ENCODE peak calls at places on chromosome 10, in ten cellular contexts. One of them, this sample, is unnamed.

GRCh38 chr10:15791816-15792524 is 68.3 kb downstream of the MINDY3 start:
- DNase-seq in PC-9: no peak
- DNase-seq in fibroblast of the conjunctiva: peak
- DNase-seq in KG1: no peak
- DNase-seq in activated CD4-positive, alpha-beta memory T cell treated with anti-CD3 and anti-CD28 coated beads, Interleukin-2, amount 10 ng/mL, durations not matched to agents 7 days and 5 days: no peak
- DNase-seq in amniotic stem cell: no peak
- DNase-seq in ascending aorta: peak
- DNase-seq in NCI-H2171: no peak
- DNase-seq in effector CD4-positive, alpha-beta T cell: no peak
- DNase-seq in naive thymus-derived CD4-positive, alpha-beta T cell: no peak
- DNase-seq in this sample: no peak

GRCh38 chr10:129866894-129867293 is 97.2 kb downstream of the EBF3 start:
- DNase-seq in activated CD4-positive, alpha-beta memory T cell treated with anti-CD3 and anti-CD28 coated beads, Interleukin-2, amount 10 ng/mL, durations not matched to agents 7 days and 5 days: no peak
- DNase-seq in PC-9: no peak
- DNase-seq in fibroblast of the conjunctiva: no peak
- DNase-seq in ascending aorta: no peak
- DNase-seq in NCI-H2171: no peak
- DNase-seq in naive thymus-derived CD4-positive, alpha-beta T cell: no peak
- DNase-seq in amniotic stem cell: no peak
- DNase-seq in effector CD4-positive, alpha-beta T cell: no peak
- DNase-seq in KG1: no peak
- DNase-seq in this sample: no peak

GRCh38 chr10:124212702-124213101 is 119.3 kb upstream of the CHST15 start:
- DNase-seq in KG1: no peak
- DNase-seq in amniotic stem cell: no peak
- DNase-seq in activated CD4-positive, alpha-beta memory T cell treated with anti-CD3 and anti-CD28 coated beads, Interleukin-2, amount 10 ng/mL, durations not matched to agents 7 days and 5 days: no peak
- DNase-seq in effector CD4-positive, alpha-beta T cell: no peak
- DNase-seq in fibroblast of the conjunctiva: no peak
- DNase-seq in naive thymus-derived CD4-positive, alpha-beta T cell: no peak
- DNase-seq in PC-9: no peak
- DNase-seq in NCI-H2171: no peak
- DNase-seq in ascending aorta: no peak
- DNase-seq in this sample: no peak

GRCh38 chr10:9443758-9444157 is 1389.3 kb downstream of the GATA3 start:
- DNase-seq in fibroblast of the conjunctiva: no peak
- DNase-seq in NCI-H2171: no peak
- DNase-seq in activated CD4-positive, alpha-beta memory T cell treated with anti-CD3 and anti-CD28 coated beads, Interleukin-2, amount 10 ng/mL, durations not matched to agents 7 days and 5 days: no peak
- DNase-seq in ascending aorta: no peak
- DNase-seq in naive thymus-derived CD4-positive, alpha-beta T cell: no peak
- DNase-seq in KG1: no peak
- DNase-seq in effector CD4-positive, alpha-beta T cell: no peak
- DNase-seq in amniotic stem cell: no peak
- DNase-seq in PC-9: no peak
- DNase-seq in this sample: no peak

GRCh38 chr10:56317603-56318002 is 43.5 kb downstream of the ZWINT start:
- DNase-seq in activated CD4-positive, alpha-beta memory T cell treated with anti-CD3 and anti-CD28 coated beads, Interleukin-2, amount 10 ng/mL, durations not matched to agents 7 days and 5 days: no peak
- DNase-seq in KG1: no peak
- DNase-seq in naive thymus-derived CD4-positive, alpha-beta T cell: no peak
- DNase-seq in ascending aorta: no peak
- DNase-seq in effector CD4-positive, alpha-beta T cell: no peak
- DNase-seq in amniotic stem cell: no peak
- DNase-seq in NCI-H2171: no peak
- DNase-seq in PC-9: no peak
- DNase-seq in fibroblast of the conjunctiva: no peak
- DNase-seq in this sample: no peak

GRCh38 chr10:26860026-26860541 is 674 bp downstream of the ABI1 start:
- DNase-seq in NCI-H2171: no peak
- DNase-seq in amniotic stem cell: peak
- DNase-seq in PC-9: peak
- DNase-seq in effector CD4-positive, alpha-beta T cell: peak
- DNase-seq in fibroblast of the conjunctiva: peak
- DNase-seq in activated CD4-positive, alpha-beta memory T cell treated with anti-CD3 and anti-CD28 coated beads, Interleukin-2, amount 10 ng/mL, durations not matched to agents 7 days and 5 days: peak
- DNase-seq in KG1: no peak
- DNase-seq in naive thymus-derived CD4-positive, alpha-beta T cell: peak
- DNase-seq in ascending aorta: peak
- DNase-seq in this sample: peak

GRCh38 chr10:44909910-44910309 is 1.2 kb upstream of the TMEM72 start:
- DNase-seq in NCI-H2171: no peak
- DNase-seq in activated CD4-positive, alpha-beta memory T cell treated with anti-CD3 and anti-CD28 coated beads, Interleukin-2, amount 10 ng/mL, durations not matched to agents 7 days and 5 days: no peak
- DNase-seq in KG1: no peak
- DNase-seq in naive thymus-derived CD4-positive, alpha-beta T cell: no peak
- DNase-seq in amniotic stem cell: no peak
- DNase-seq in effector CD4-positive, alpha-beta T cell: no peak
- DNase-seq in fibroblast of the conjunctiva: no peak
- DNase-seq in ascending aorta: no peak
- DNase-seq in PC-9: no peak
- DNase-seq in this sample: no peak

GRCh38 chr10:30368065-30368718 is 19.1 kb upstream of the MTPAP start:
- DNase-seq in amniotic stem cell: no peak
- DNase-seq in effector CD4-positive, alpha-beta T cell: no peak
- DNase-seq in naive thymus-derived CD4-positive, alpha-beta T cell: no peak
- DNase-seq in PC-9: no peak
- DNase-seq in ascending aorta: peak
- DNase-seq in NCI-H2171: no peak
- DNase-seq in activated CD4-positive, alpha-beta memory T cell treated with anti-CD3 and anti-CD28 coated beads, Interleukin-2, amount 10 ng/mL, durations not matched to agents 7 days and 5 days: no peak
- DNase-seq in fibroblast of the conjunctiva: no peak
- DNase-seq in KG1: no peak
- DNase-seq in this sample: no peak

GRCh38 chr10:28853195-28853594 is 175.9 kb downstream of the BAMBI start:
- DNase-seq in amniotic stem cell: no peak
- DNase-seq in fibroblast of the conjunctiva: no peak
- DNase-seq in naive thymus-derived CD4-positive, alpha-beta T cell: no peak
- DNase-seq in PC-9: peak
- DNase-seq in activated CD4-positive, alpha-beta memory T cell treated with anti-CD3 and anti-CD28 coated beads, Interleukin-2, amount 10 ng/mL, durations not matched to agents 7 days and 5 days: no peak
- DNase-seq in NCI-H2171: no peak
- DNase-seq in KG1: no peak
- DNase-seq in effector CD4-positive, alpha-beta T cell: no peak
- DNase-seq in ascending aorta: no peak
- DNase-seq in this sample: peak

GRCh38 chr10:48194830-48195229 is 79.7 kb downstream of the FRMPD2 start:
- DNase-seq in ascending aorta: no peak
- DNase-seq in PC-9: no peak
- DNase-seq in activated CD4-positive, alpha-beta memory T cell treated with anti-CD3 and anti-CD28 coated beads, Interleukin-2, amount 10 ng/mL, durations not matched to agents 7 days and 5 days: no peak
- DNase-seq in KG1: no peak
- DNase-seq in amniotic stem cell: no peak
- DNase-seq in naive thymus-derived CD4-positive, alpha-beta T cell: no peak
- DNase-seq in NCI-H2171: no peak
- DNase-seq in effector CD4-positive, alpha-beta T cell: no peak
- DNase-seq in fibroblast of the conjunctiva: no peak
- DNase-seq in this sample: no peak

GRCh38 chr10:116702165-116702564 is 40.2 kb downstream of the HSPA12A start:
- DNase-seq in effector CD4-positive, alpha-beta T cell: no peak
- DNase-seq in activated CD4-positive, alpha-beta memory T cell treated with anti-CD3 and anti-CD28 coated beads, Interleukin-2, amount 10 ng/mL, durations not matched to agents 7 days and 5 days: no peak
- DNase-seq in NCI-H2171: no peak
- DNase-seq in PC-9: no peak
- DNase-seq in naive thymus-derived CD4-positive, alpha-beta T cell: no peak
- DNase-seq in fibroblast of the conjunctiva: no peak
- DNase-seq in amniotic stem cell: no peak
- DNase-seq in ascending aorta: no peak
- DNase-seq in KG1: no peak
- DNase-seq in this sample: no peak

GRCh38 chr10:80924063-80924952 is 386.6 kb downstream of the SH2D4B start:
- DNase-seq in PC-9: no peak
- DNase-seq in effector CD4-positive, alpha-beta T cell: no peak
- DNase-seq in fibroblast of the conjunctiva: peak
- DNase-seq in ascending aorta: no peak
- DNase-seq in activated CD4-positive, alpha-beta memory T cell treated with anti-CD3 and anti-CD28 coated beads, Interleukin-2, amount 10 ng/mL, durations not matched to agents 7 days and 5 days: peak
- DNase-seq in KG1: no peak
- DNase-seq in amniotic stem cell: peak
- DNase-seq in NCI-H2171: no peak
- DNase-seq in naive thymus-derived CD4-positive, alpha-beta T cell: peak
- DNase-seq in this sample: no peak

GRCh38 chr10:77685494-77685893 is 47.9 kb upstream of the KCNMA1 start:
- DNase-seq in KG1: no peak
- DNase-seq in amniotic stem cell: no peak
- DNase-seq in fibroblast of the conjunctiva: no peak
- DNase-seq in PC-9: no peak
- DNase-seq in NCI-H2171: no peak
- DNase-seq in activated CD4-positive, alpha-beta memory T cell treated with anti-CD3 and anti-CD28 coated beads, Interleukin-2, amount 10 ng/mL, durations not matched to agents 7 days and 5 days: no peak
- DNase-seq in ascending aorta: no peak
- DNase-seq in naive thymus-derived CD4-positive, alpha-beta T cell: no peak
- DNase-seq in effector CD4-positive, alpha-beta T cell: no peak
- DNase-seq in this sample: peak

GRCh38 chr10:6327906-6328707 is 125.4 kb downstream of the PFKFB3 start:
- DNase-seq in activated CD4-positive, alpha-beta memory T cell treated with anti-CD3 and anti-CD28 coated beads, Interleukin-2, amount 10 ng/mL, durations not matched to agents 7 days and 5 days: no peak
- DNase-seq in KG1: no peak
- DNase-seq in NCI-H2171: no peak
- DNase-seq in effector CD4-positive, alpha-beta T cell: no peak
- DNase-seq in naive thymus-derived CD4-positive, alpha-beta T cell: no peak
- DNase-seq in ascending aorta: no peak
- DNase-seq in PC-9: no peak
- DNase-seq in amniotic stem cell: no peak
- DNase-seq in fibroblast of the conjunctiva: no peak
- DNase-seq in this sample: no peak

GRCh38 chr10:117804470-117805011 is 242.2 kb downstream of the RAB11FIP2 start:
- DNase-seq in amniotic stem cell: no peak
- DNase-seq in NCI-H2171: peak
- DNase-seq in ascending aorta: peak
- DNase-seq in effector CD4-positive, alpha-beta T cell: no peak
- DNase-seq in activated CD4-positive, alpha-beta memory T cell treated with anti-CD3 and anti-CD28 coated beads, Interleukin-2, amount 10 ng/mL, durations not matched to agents 7 days and 5 days: no peak
- DNase-seq in KG1: no peak
- DNase-seq in fibroblast of the conjunctiva: no peak
- DNase-seq in naive thymus-derived CD4-positive, alpha-beta T cell: no peak
- DNase-seq in PC-9: no peak
- DNase-seq in this sample: no peak

GRCh38 chr10:37495415-37495814 is 362.0 kb downstream of the ZNF248 start:
- DNase-seq in fibroblast of the conjunctiva: no peak
- DNase-seq in activated CD4-positive, alpha-beta memory T cell treated with anti-CD3 and anti-CD28 coated beads, Interleukin-2, amount 10 ng/mL, durations not matched to agents 7 days and 5 days: no peak
- DNase-seq in KG1: no peak
- DNase-seq in ascending aorta: no peak
- DNase-seq in effector CD4-positive, alpha-beta T cell: no peak
- DNase-seq in NCI-H2171: no peak
- DNase-seq in PC-9: no peak
- DNase-seq in amniotic stem cell: no peak
- DNase-seq in naive thymus-derived CD4-positive, alpha-beta T cell: no peak
- DNase-seq in this sample: peak

GRCh38 chr10:7085913-7086589 is 324.8 kb downstream of the SFMBT2 start:
- DNase-seq in NCI-H2171: no peak
- DNase-seq in ascending aorta: no peak
- DNase-seq in naive thymus-derived CD4-positive, alpha-beta T cell: no peak
- DNase-seq in amniotic stem cell: no peak
- DNase-seq in PC-9: no peak
- DNase-seq in effector CD4-positive, alpha-beta T cell: no peak
- DNase-seq in fibroblast of the conjunctiva: peak
- DNase-seq in activated CD4-positive, alpha-beta memory T cell treated with anti-CD3 and anti-CD28 coated beads, Interleukin-2, amount 10 ng/mL, durations not matched to agents 7 days and 5 days: no peak
- DNase-seq in KG1: no peak
- DNase-seq in this sample: no peak

GRCh38 chr10:47255033-47255813 is 44.8 kb upstream of the GDF10 start:
- DNase-seq in ascending aorta: peak
- DNase-seq in NCI-H2171: no peak
- DNase-seq in effector CD4-positive, alpha-beta T cell: no peak
- DNase-seq in fibroblast of the conjunctiva: no peak
- DNase-seq in PC-9: no peak
- DNase-seq in KG1: no peak
- DNase-seq in activated CD4-positive, alpha-beta memory T cell treated with anti-CD3 and anti-CD28 coated beads, Interleukin-2, amount 10 ng/mL, durations not matched to agents 7 days and 5 days: no peak
- DNase-seq in amniotic stem cell: no peak
- DNase-seq in naive thymus-derived CD4-positive, alpha-beta T cell: no peak
- DNase-seq in this sample: no peak